ENCODE peak calls at places on chromosomes 5 and 9, in seven cellular contexts. One of them, this sample, is unnamed.

GRCh38 chr9:77987880-77988525 is 43.6 kb downstream of the GNAQ start:
- DNase-seq in cardiac fibroblast: no peak
- DNase-seq in ecto neural progenitor cell: no peak
- DNase-seq in GM12865: no peak
- DNase-seq in SW480: no peak
- DNase-seq in foreskin fibroblast: no peak
- DNase-seq in activated CD8-positive, alpha-beta memory T cell treated with anti-CD3 and anti-CD28 coated beads for 24 hours: no peak
- DNase-seq in this sample: no peak

GRCh38 chr9:135023389-135023788 is 64.1 kb upstream of the OLFM1 start:
- DNase-seq in SW480: no peak
- DNase-seq in activated CD8-positive, alpha-beta memory T cell treated with anti-CD3 and anti-CD28 coated beads for 24 hours: no peak
- DNase-seq in ecto neural progenitor cell: no peak
- DNase-seq in GM12865: no peak
- DNase-seq in cardiac fibroblast: no peak
- DNase-seq in foreskin fibroblast: peak
- DNase-seq in this sample: no peak

GRCh38 chr5:55936100-55936693 is 58.6 kb downstream of the IL6ST start:
- DNase-seq in activated CD8-positive, alpha-beta memory T cell treated with anti-CD3 and anti-CD28 coated beads for 24 hours: peak
- DNase-seq in SW480: peak
- DNase-seq in cardiac fibroblast: peak
- DNase-seq in ecto neural progenitor cell: peak
- DNase-seq in GM12865: peak
- DNase-seq in foreskin fibroblast: peak
- DNase-seq in this sample: peak

GRCh38 chr5:179914032-179914755 is 6.5 kb upstream of the TBC1D9B start:
- DNase-seq in GM12865: peak
- DNase-seq in ecto neural progenitor cell: no peak
- DNase-seq in activated CD8-positive, alpha-beta memory T cell treated with anti-CD3 and anti-CD28 coated beads for 24 hours: peak
- DNase-seq in SW480: peak
- DNase-seq in cardiac fibroblast: peak
- DNase-seq in foreskin fibroblast: peak
- DNase-seq in this sample: no peak

GRCh38 chr9:82281066-82281465 is 292.5 kb downstream of the SPATA31D1 start:
- DNase-seq in foreskin fibroblast: no peak
- DNase-seq in activated CD8-positive, alpha-beta memory T cell treated with anti-CD3 and anti-CD28 coated beads for 24 hours: no peak
- DNase-seq in ecto neural progenitor cell: no peak
- DNase-seq in GM12865: no peak
- DNase-seq in SW480: no peak
- DNase-seq in cardiac fibroblast: no peak
- DNase-seq in this sample: no peak

GRCh38 chr5:176535101-176535654 is 2.0 kb downstream of the RNF44 start:
- DNase-seq in GM12865: peak
- DNase-seq in foreskin fibroblast: no peak
- DNase-seq in activated CD8-positive, alpha-beta memory T cell treated with anti-CD3 and anti-CD28 coated beads for 24 hours: peak
- DNase-seq in SW480: no peak
- DNase-seq in cardiac fibroblast: no peak
- DNase-seq in ecto neural progenitor cell: no peak
- DNase-seq in this sample: no peak

GRCh38 chr5:111494350-111494999 is 17.9 kb downstream of the STARD4 start:
- DNase-seq in cardiac fibroblast: no peak
- DNase-seq in foreskin fibroblast: no peak
- DNase-seq in GM12865: no peak
- DNase-seq in SW480: no peak
- DNase-seq in activated CD8-positive, alpha-beta memory T cell treated with anti-CD3 and anti-CD28 coated beads for 24 hours: no peak
- DNase-seq in ecto neural progenitor cell: no peak
- DNase-seq in this sample: peak

GRCh38 chr5:180439911-180440769 is 54.0 kb upstream of the CNOT6 start:
- DNase-seq in foreskin fibroblast: no peak
- DNase-seq in cardiac fibroblast: no peak
- DNase-seq in ecto neural progenitor cell: no peak
- DNase-seq in GM12865: no peak
- DNase-seq in SW480: peak
- DNase-seq in activated CD8-positive, alpha-beta memory T cell treated with anti-CD3 and anti-CD28 coated beads for 24 hours: no peak
- DNase-seq in this sample: no peak

GRCh38 chr5:142320851-142321560 is 3.8 kb downstream of the SPRY4 start:
- DNase-seq in GM12865: no peak
- DNase-seq in cardiac fibroblast: peak
- DNase-seq in activated CD8-positive, alpha-beta memory T cell treated with anti-CD3 and anti-CD28 coated beads for 24 hours: no peak
- DNase-seq in ecto neural progenitor cell: no peak
- DNase-seq in foreskin fibroblast: no peak
- DNase-seq in SW480: no peak
- DNase-seq in this sample: peak

GRCh38 chr9:17134843-17135577 is at the start of gene CNTLN:
- DNase-seq in GM12865: peak
- DNase-seq in cardiac fibroblast: peak
- DNase-seq in foreskin fibroblast: peak
- DNase-seq in SW480: peak
- DNase-seq in activated CD8-positive, alpha-beta memory T cell treated with anti-CD3 and anti-CD28 coated beads for 24 hours: peak
- DNase-seq in ecto neural progenitor cell: peak
- DNase-seq in this sample: peak

GRCh38 chr9:12232836-12233235 is 460.3 kb upstream of the TYRP1 start:
- DNase-seq in GM12865: no peak
- DNase-seq in ecto neural progenitor cell: no peak
- DNase-seq in cardiac fibroblast: no peak
- DNase-seq in SW480: no peak
- DNase-seq in foreskin fibroblast: no peak
- DNase-seq in activated CD8-positive, alpha-beta memory T cell treated with anti-CD3 and anti-CD28 coated beads for 24 hours: no peak
- DNase-seq in this sample: no peak

GRCh38 chr5:116536279-116537161 is 38.1 kb downstream of the SEMA6A start:
- DNase-seq in ecto neural progenitor cell: no peak
- DNase-seq in SW480: no peak
- DNase-seq in foreskin fibroblast: no peak
- DNase-seq in GM12865: no peak
- DNase-seq in cardiac fibroblast: peak
- DNase-seq in activated CD8-positive, alpha-beta memory T cell treated with anti-CD3 and anti-CD28 coated beads for 24 hours: no peak
- DNase-seq in this sample: no peak

GRCh38 chr5:83780681-83781080 is 60.0 kb upstream of the HAPLN1 start:
- DNase-seq in foreskin fibroblast: no peak
- DNase-seq in activated CD8-positive, alpha-beta memory T cell treated with anti-CD3 and anti-CD28 coated beads for 24 hours: no peak
- DNase-seq in cardiac fibroblast: no peak
- DNase-seq in GM12865: no peak
- DNase-seq in ecto neural progenitor cell: no peak
- DNase-seq in SW480: no peak
- DNase-seq in this sample: no peak

GRCh38 chr5:139668924-139669680 is 21.0 kb downstream of the CXXC5 start:
- DNase-seq in GM12865: peak
- DNase-seq in SW480: no peak
- DNase-seq in ecto neural progenitor cell: no peak
- DNase-seq in foreskin fibroblast: no peak
- DNase-seq in cardiac fibroblast: no peak
- DNase-seq in activated CD8-positive, alpha-beta memory T cell treated with anti-CD3 and anti-CD28 coated beads for 24 hours: no peak
- DNase-seq in this sample: no peak

GRCh38 chr5:68337235-68337634 is 121.7 kb downstream of the PIK3R1 start:
- DNase-seq in ecto neural progenitor cell: no peak
- DNase-seq in foreskin fibroblast: no peak
- DNase-seq in SW480: no peak
- DNase-seq in activated CD8-positive, alpha-beta memory T cell treated with anti-CD3 and anti-CD28 coated beads for 24 hours: no peak
- DNase-seq in cardiac fibroblast: no peak
- DNase-seq in GM12865: no peak
- DNase-seq in this sample: no peak

GRCh38 chr5:86152988-86153560 is 464.7 kb upstream of the COX7C start:
- DNase-seq in activated CD8-positive, alpha-beta memory T cell treated with anti-CD3 and anti-CD28 coated beads for 24 hours: no peak
- DNase-seq in ecto neural progenitor cell: no peak
- DNase-seq in GM12865: no peak
- DNase-seq in SW480: no peak
- DNase-seq in cardiac fibroblast: no peak
- DNase-seq in foreskin fibroblast: no peak
- DNase-seq in this sample: no peak

GRCh38 chr5:139707445-139708003 is 59.4 kb downstream of the CXXC5 start:
- DNase-seq in SW480: peak
- DNase-seq in activated CD8-positive, alpha-beta memory T cell treated with anti-CD3 and anti-CD28 coated beads for 24 hours: no peak
- DNase-seq in ecto neural progenitor cell: peak
- DNase-seq in GM12865: no peak
- DNase-seq in foreskin fibroblast: no peak
- DNase-seq in cardiac fibroblast: no peak
- DNase-seq in this sample: no peak

GRCh38 chr5:66872688-66873333 is 276.6 kb downstream of the MAST4 start:
- DNase-seq in foreskin fibroblast: no peak
- DNase-seq in GM12865: no peak
- DNase-seq in SW480: no peak
- DNase-seq in activated CD8-positive, alpha-beta memory T cell treated with anti-CD3 and anti-CD28 coated beads for 24 hours: no peak
- DNase-seq in cardiac fibroblast: no peak
- DNase-seq in ecto neural progenitor cell: no peak
- DNase-seq in this sample: no peak

GRCh38 chr9:83466877-83467276 is 71.3 kb downstream of the FRMD3 start:
- DNase-seq in GM12865: no peak
- DNase-seq in SW480: no peak
- DNase-seq in foreskin fibroblast: no peak
- DNase-seq in activated CD8-positive, alpha-beta memory T cell treated with anti-CD3 and anti-CD28 coated beads for 24 hours: no peak
- DNase-seq in ecto neural progenitor cell: no peak
- DNase-seq in cardiac fibroblast: no peak
- DNase-seq in this sample: peak

GRCh38 chr5:113922343-113922742 is 408.8 kb downstream of the YTHDC2 start:
- DNase-seq in activated CD8-positive, alpha-beta memory T cell treated with anti-CD3 and anti-CD28 coated beads for 24 hours: no peak
- DNase-seq in ecto neural progenitor cell: no peak
- DNase-seq in cardiac fibroblast: no peak
- DNase-seq in SW480: no peak
- DNase-seq in foreskin fibroblast: no peak
- DNase-seq in GM12865: no peak
- DNase-seq in this sample: no peak

GRCh38 chr9:106322741-106323140 is 540.2 kb upstream of the ZNF462 start:
- DNase-seq in foreskin fibroblast: no peak
- DNase-seq in GM12865: no peak
- DNase-seq in ecto neural progenitor cell: no peak
- DNase-seq in SW480: no peak
- DNase-seq in cardiac fibroblast: no peak
- DNase-seq in activated CD8-positive, alpha-beta memory T cell treated with anti-CD3 and anti-CD28 coated beads for 24 hours: no peak
- DNase-seq in this sample: no peak

GRCh38 chr5:136276087-136276486 is 83.1 kb upstream of the SMIM32 start:
- DNase-seq in activated CD8-positive, alpha-beta memory T cell treated with anti-CD3 and anti-CD28 coated beads for 24 hours: no peak
- DNase-seq in foreskin fibroblast: no peak
- DNase-seq in SW480: no peak
- DNase-seq in ecto neural progenitor cell: no peak
- DNase-seq in cardiac fibroblast: no peak
- DNase-seq in GM12865: no peak
- DNase-seq in this sample: no peak